ENCODE peak calls at places on chromosomes 5 and 9, in four cellular contexts. E is SK-N-SH, A is H1, T is K562. Z is an unnamed sample.

GRCh38 chr5:28780083-28780692 is 1741.8 kb upstream of the CDH9 start:
- DNase-seq in A (no peak), T (no peak), E (no peak), Z (no peak)

GRCh38 chr5:176637556-176637955 is 7.1 kb downstream of the EIF4E1B start:
- DNase-seq in T (no peak), E (no peak), A (no peak), Z (no peak)

GRCh38 chr5:91712718-91713117 is 329.6 kb upstream of the ARRDC3 start:
- DNase-seq in T (no peak), A (no peak), E (no peak), Z (no peak)

GRCh38 chr9:33375841-33376321 is 26.5 kb downstream of the AQP7 start:
- DNase-seq in A (no peak), T (peak), E (no peak), Z (no peak)

GRCh38 chr5:167524941-167525485 is 766.4 kb upstream of the WWC1 start:
- DNase-seq in E (no peak), T (no peak), A (no peak), Z (no peak)

GRCh38 chr5:56534102-56534501 is 281.2 kb upstream of the MAP3K1 start:
- DNase-seq in T (peak), E (no peak), A (no peak), Z (no peak)

GRCh38 chr9:12813533-12813932 is 38.7 kb downstream of the LURAP1L start:
- DNase-seq in E (no peak), A (no peak), T (no peak), Z (no peak)

GRCh38 chr9:16105576-16105975 is 552.7 kb downstream of the CCDC171 start:
- DNase-seq in A (no peak), T (no peak), E (no peak), Z (no peak)

GRCh38 chr5:107517185-107517868 is 153.4 kb downstream of the EFNA5 start:
- DNase-seq in A (no peak), E (no peak), T (no peak), Z (no peak)

GRCh38 chr9:135228345-135228982 is 141.0 kb downstream of the OLFM1 start:
- DNase-seq in T (no peak), A (no peak), E (no peak), Z (peak)

GRCh38 chr9:135228983-135229625 is 141.6 kb downstream of the OLFM1 start:
- DNase-seq in E (no peak), A (no peak), T (no peak), Z (no peak)

GRCh38 chr9:135230386-135230765 is 142.9 kb downstream of the OLFM1 start:
- DNase-seq in T (no peak), E (no peak), A (no peak), Z (peak)

GRCh38 chr9:135229701-135230385 is 142.4 kb downstream of the OLFM1 start:
- DNase-seq in A (no peak), T (no peak), E (no peak), Z (no peak)

DNA sequence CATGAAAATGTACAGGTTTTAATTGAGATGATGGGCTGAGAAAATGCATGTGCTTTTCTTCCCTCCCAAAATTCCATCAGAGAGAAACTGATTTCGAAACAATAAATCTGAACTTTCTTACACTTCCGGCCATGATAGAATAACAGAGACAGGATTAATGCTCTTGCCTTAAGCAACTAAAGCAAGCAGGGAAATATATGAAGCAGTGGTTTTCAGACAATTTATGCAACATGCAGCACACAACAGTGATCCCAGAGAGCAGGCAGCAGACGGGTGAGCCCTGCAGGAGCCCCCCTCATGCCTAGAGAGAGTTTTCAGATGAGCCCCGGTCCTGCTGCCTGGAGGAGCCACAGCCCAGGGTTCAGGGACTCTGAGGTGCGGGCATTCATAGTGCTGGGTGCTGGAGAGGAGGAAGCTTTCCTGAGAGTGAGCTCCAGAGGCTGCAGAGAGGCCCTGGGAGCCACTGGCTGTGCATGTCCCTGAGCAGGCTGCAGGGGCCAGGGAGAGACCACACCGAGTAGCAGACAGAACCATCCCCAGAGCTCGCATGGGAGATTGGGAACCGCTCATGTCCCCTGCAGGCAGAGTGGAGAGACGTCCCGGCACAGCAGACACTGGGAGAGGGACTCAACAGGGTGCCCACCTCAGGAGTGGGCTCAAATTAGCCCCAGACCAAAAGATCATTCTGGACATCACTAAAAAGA is 143.5 kb downstream of the OLFM1 start:
- DNase-seq in T (no peak), E (no peak), A (no peak), Z (peak)
- TF ChIP-seq TEAD4 in T (no peak), E (no peak), A (no peak), Z (no peak)

GRCh38 chr9:107635803-107636174 is 146.2 kb upstream of the KLF4 start:
- DNase-seq in A (no peak), E (no peak), T (no peak), Z (no peak)
- TF ChIP-seq TEAD4 in A (no peak), E (no peak), T (no peak), Z (no peak)

GRCh38 chr9:137149367-137149766 is 10.4 kb downstream of the GRIN1 start:
- DNase-seq in T (no peak), E (no peak), A (no peak), Z (no peak)

GRCh38 chr9:137149942-137150484 is 11.1 kb downstream of the GRIN1 start:
- DNase-seq in A (no peak), T (no peak), E (no peak), Z (no peak)

GRCh38 chr9:137148242-137148641 is 9.3 kb downstream of the GRIN1 start:
- DNase-seq in T (no peak), E (no peak), A (no peak), Z (no peak)

GRCh38 chr9:137148661-137149060 is 9.7 kb downstream of the GRIN1 start:
- DNase-seq in E (no peak), A (no peak), T (no peak), Z (no peak)

DNA sequence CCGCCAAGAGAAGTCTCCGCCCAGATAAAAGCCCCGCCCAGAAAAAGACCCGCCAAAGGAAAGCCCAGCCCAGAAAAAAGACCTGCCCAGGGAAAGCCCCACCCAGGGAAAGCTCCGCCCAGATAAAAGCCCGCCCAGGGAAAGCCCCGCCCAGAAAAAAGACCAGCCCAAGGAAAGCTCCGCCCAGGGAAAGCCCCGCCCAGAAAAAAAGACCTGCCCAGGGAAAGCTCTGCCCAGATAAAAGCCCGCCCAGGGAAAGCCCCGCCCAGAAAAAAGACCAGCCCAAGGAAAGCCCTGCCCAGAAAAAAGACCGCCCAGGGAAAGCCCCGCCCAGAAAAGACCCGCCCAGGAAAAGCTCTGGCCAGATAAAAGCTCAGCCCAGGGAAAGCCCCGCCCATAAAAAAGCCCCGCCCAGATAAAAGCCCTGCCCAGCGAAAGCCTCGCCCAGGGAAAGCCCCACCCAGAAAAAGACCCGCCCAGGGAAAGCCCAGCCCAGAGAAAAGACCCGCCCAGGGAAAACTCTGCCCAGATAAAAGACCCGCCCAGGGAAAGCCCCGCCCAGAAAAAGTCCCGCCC is 11.6 kb downstream of the GRIN1 start:
- DNase-seq in A (no peak), E (no peak), T (peak), Z (peak)
- TF ChIP-seq TEAD4 in A (no peak), E (no peak), T (no peak), Z (no peak)

GRCh38 chr9:79984429-79985067 is 412.8 kb downstream of the TLE4 start:
- DNase-seq in T (no peak), A (no peak), E (no peak), Z (no peak)

GRCh38 chr9:79986437-79986836 is 414.7 kb downstream of the TLE4 start:
- DNase-seq in T (no peak), A (no peak), E (no peak), Z (no peak)

GRCh38 chr9:79985276-79985675 is 413.5 kb downstream of the TLE4 start:
- DNase-seq in A (no peak), T (no peak), E (no peak), Z (no peak)

GRCh38 chr9:79988126-79988525 is 416.4 kb downstream of the TLE4 start:
- DNase-seq in A (no peak), E (no peak), T (no peak), Z (no peak)

DNA sequence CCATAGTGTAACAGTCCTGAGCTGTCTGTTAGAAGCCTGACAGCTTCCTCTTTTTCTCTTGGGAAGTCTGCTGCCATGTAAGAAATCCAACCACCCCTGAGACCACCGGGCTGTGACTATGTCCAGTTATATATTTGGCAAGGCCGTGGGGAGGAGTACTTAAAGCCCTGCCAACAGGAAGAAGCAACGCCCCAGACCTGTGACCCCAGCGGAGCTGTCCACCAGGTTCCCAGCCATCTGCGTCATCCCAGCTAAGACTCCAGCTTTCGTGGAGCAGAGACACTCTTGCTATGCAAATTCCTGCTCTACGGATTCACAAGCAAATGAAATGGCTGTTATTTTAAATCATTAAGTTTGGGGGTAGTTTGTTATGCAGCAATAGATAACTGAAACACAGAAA is 417.3 kb downstream of the TLE4 start:
- DNase-seq in A (no peak), E (no peak), T (no peak), Z (no peak)
- TF ChIP-seq TEAD4 in A (no peak), E (no peak), T (no peak), Z (no peak)

DNA sequence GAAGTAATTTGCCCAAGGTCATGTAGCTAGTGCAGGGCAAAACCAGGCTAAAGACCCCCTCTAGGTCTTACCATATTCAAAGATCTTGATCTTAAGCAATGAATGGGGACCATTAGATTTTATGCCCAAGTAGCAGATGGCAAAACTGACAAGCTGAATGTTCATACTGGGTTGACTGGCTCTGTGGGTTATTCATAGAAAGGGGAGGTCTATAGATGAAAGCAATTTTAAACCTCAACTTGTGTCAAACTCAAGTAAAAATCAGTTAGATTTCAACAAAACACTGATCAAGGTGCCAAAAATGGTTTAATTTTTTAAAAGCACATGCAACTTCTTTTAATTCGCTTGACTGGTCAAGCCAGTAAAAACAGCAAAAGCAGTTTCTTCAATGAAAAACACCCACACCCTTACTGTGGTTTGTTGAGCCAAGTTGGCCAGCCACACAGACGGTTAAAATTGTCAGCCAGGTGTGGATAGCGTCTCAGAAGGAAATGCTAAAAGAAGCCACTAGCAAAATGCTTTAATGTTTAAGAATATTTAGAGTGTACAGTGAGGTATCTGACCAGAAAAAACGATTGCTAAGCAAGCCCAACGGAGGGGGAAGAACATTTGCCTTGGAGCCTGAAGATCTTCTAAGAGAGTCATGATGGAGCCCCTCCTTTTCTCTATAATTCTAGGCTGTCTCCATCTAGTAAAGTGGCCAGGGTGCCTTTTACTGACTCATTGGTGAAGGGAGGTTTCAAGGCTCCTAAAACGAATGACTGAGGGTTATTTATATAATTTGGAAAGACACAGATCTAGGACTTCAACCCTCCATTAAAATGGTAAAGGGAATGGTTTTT is 539.6 kb upstream of the CLINT1 start:
- DNase-seq in T (no peak), A (no peak), E (no peak), Z (no peak)
- TF ChIP-seq TEAD4 in T (no peak), A (no peak), E (no peak), Z (no peak)

DNA sequence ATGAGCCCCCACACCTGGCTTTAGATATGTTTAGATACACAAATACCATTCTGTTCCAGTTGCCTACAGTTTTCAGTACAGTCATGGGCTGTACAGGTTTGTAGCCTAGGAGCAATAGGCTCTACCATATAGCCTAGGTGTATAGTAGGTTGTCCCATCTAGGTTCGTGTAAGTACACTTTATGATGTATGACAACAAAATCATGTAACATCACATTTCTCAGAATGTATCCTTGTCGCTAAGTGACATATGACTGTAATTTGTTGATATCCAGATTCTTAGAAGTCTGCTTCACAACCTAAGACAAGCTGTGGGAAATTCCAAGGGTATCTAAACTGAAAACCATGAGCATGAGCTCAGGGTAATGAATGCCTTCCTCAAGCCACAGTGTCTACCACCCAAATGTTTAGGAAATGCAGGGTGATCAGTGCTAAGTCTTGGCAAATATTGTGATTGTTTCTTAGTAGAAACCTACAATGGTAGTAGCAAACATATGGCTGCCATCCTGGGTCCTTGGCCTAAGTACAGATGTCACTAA is 8.4 kb downstream of the ECM2 start:
- DNase-seq in A (no peak), E (no peak), T (no peak), Z (no peak)
- TF ChIP-seq TEAD4 in A (no peak), E (no peak), T (no peak), Z (no peak)

GRCh38 chr9:133492061-133493021 is 13.4 kb upstream of the SLC2A6 start:
- DNase-seq in A (no peak), T (no peak), E (peak), Z (no peak)
- TF ChIP-seq TEAD4 in A (no peak), T (no peak), E (no peak), Z (no peak)

DNA sequence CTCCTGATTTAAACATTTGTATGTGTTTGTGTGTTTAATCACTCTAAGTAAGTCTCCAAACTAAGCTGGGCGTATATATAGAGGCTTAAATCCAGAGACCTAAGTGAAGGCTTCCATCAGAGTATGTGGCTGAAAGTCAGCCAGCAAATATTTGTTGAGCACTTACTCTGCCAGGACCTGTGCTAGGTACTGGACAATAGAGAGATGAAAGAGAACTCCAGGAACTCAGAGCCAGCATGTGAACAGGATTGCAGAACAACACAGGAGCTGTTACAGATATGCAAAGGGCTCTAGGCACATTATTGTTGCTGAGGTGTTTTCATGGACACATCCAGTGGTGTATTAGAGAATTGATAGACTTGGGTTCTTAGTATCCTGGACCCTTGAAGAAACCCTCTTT is 4.7 kb upstream of the BNIP1 start:
- DNase-seq in T (no peak), A (no peak), E (no peak), Z (no peak)
- TF ChIP-seq TEAD4 in T (no peak), A (no peak), E (no peak), Z (no peak)

GRCh38 chr9:111955048-111955447 is 58.4 kb downstream of the UGCG start:
- DNase-seq in A (no peak), E (no peak), T (no peak), Z (no peak)

GRCh38 chr9:111959468-111959941 is 62.9 kb downstream of the UGCG start:
- DNase-seq in T (peak), A (no peak), E (no peak), Z (no peak)

GRCh38 chr9:111959960-111960359 is 63.3 kb downstream of the UGCG start:
- DNase-seq in E (no peak), T (no peak), A (no peak), Z (no peak)

GRCh38 chr9:111961011-111961410 is 64.4 kb downstream of the UGCG start:
- DNase-seq in A (no peak), E (no peak), T (no peak), Z (no peak)

GRCh38 chr9:111957856-111958631 is 61.4 kb downstream of the UGCG start:
- DNase-seq in E (no peak), T (no peak), A (no peak), Z (no peak)
- TF ChIP-seq TEAD4 in E (peak), T (no peak), A (no peak), Z (no peak)

GRCh38 chr5:65978251-65978650 is 51.9 kb downstream of the ERBIN start:
- DNase-seq in T (no peak), A (no peak), E (no peak), Z (no peak)
- TF ChIP-seq TEAD4 in T (no peak), A (no peak), E (no peak), Z (no peak)